ENCODE peak calls at places on chromosomes 2 and 18, in seven cellular contexts. One of them, this sample, is unnamed.

GRCh38 chr2:39128919-39129391 is 8.1 kb upstream of the SOS1 start:
- DNase-seq in astrocyte of the cerebellum: no peak
- DNase-seq in dorsolateral prefrontal cortex: no peak
- DNase-seq in tibial nerve: no peak
- DNase-seq in IMR-90: no peak
- DNase-seq in PC-3: peak; percentile 52
- DNase-seq in cardiac fibroblast: no peak
- DNase-seq in this sample: peak; percentile 64

GRCh38 chr18:44654555-44654954 is 26.1 kb upstream of the SETBP1 start:
- DNase-seq in astrocyte of the cerebellum: peak; percentile 74
- DNase-seq in dorsolateral prefrontal cortex: no peak
- DNase-seq in tibial nerve: no peak
- DNase-seq in IMR-90: peak; percentile 45
- DNase-seq in PC-3: peak; percentile 83
- DNase-seq in cardiac fibroblast: peak; percentile 64
- DNase-seq in this sample: peak; percentile 54

GRCh38 chr2:229407170-229407569 is 136.1 kb upstream of the PID1 start:
- DNase-seq in astrocyte of the cerebellum: peak; percentile 80
- DNase-seq in dorsolateral prefrontal cortex: peak; percentile 36
- DNase-seq in tibial nerve: peak; percentile 82
- DNase-seq in IMR-90: peak; percentile 74
- DNase-seq in PC-3: peak; percentile 83
- DNase-seq in cardiac fibroblast: peak; percentile 96
- DNase-seq in this sample: peak; percentile 100

GRCh38 chr2:7377861-7378569 is 460.8 kb downstream of the RNF144A start:
- DNase-seq in astrocyte of the cerebellum: no peak
- DNase-seq in dorsolateral prefrontal cortex: no peak
- DNase-seq in tibial nerve: no peak
- DNase-seq in IMR-90: no peak
- DNase-seq in PC-3: peak; percentile 71
- DNase-seq in cardiac fibroblast: no peak
- DNase-seq in this sample: no peak

GRCh38 chr2:130332271-130333073 is 10.2 kb upstream of the IMP4 start:
- DNase-seq in astrocyte of the cerebellum: peak; percentile 65
- DNase-seq in dorsolateral prefrontal cortex: peak; percentile 70
- DNase-seq in tibial nerve: peak; percentile 69
- DNase-seq in IMR-90: peak; percentile 81
- DNase-seq in PC-3: peak; percentile 84
- DNase-seq in cardiac fibroblast: peak; percentile 87
- DNase-seq in this sample: peak; percentile 86

GRCh38 chr2:96251721-96252292 is 14.0 kb downstream of the TMEM127 start:
- DNase-seq in astrocyte of the cerebellum: peak; percentile 87
- DNase-seq in dorsolateral prefrontal cortex: peak; percentile 52
- DNase-seq in tibial nerve: peak; percentile 35
- DNase-seq in IMR-90: peak; percentile 97
- DNase-seq in PC-3: peak; percentile 70
- DNase-seq in cardiac fibroblast: peak; percentile 94
- DNase-seq in this sample: peak; percentile 93

GRCh38 chr18:37778417-37779165 is 213.0 kb upstream of the CELF4 start:
- DNase-seq in astrocyte of the cerebellum: peak; percentile 4
- DNase-seq in dorsolateral prefrontal cortex: peak; percentile 74
- DNase-seq in tibial nerve: peak; percentile 16
- DNase-seq in IMR-90: no peak
- DNase-seq in PC-3: peak; percentile 21
- DNase-seq in cardiac fibroblast: peak; percentile 57
- DNase-seq in this sample: peak; percentile 10

GRCh38 chr2:134682726-134683125 is 36.1 kb downstream of the TMEM163 start:
- DNase-seq in astrocyte of the cerebellum: no peak
- DNase-seq in dorsolateral prefrontal cortex: no peak
- DNase-seq in tibial nerve: no peak
- DNase-seq in IMR-90: no peak
- DNase-seq in PC-3: peak; percentile 26
- DNase-seq in cardiac fibroblast: peak; percentile 24
- DNase-seq in this sample: no peak

GRCh38 chr18:8020133-8020846 is 453.2 kb downstream of the PTPRM start:
- DNase-seq in astrocyte of the cerebellum: no peak
- DNase-seq in dorsolateral prefrontal cortex: no peak
- DNase-seq in tibial nerve: no peak
- DNase-seq in IMR-90: no peak
- DNase-seq in PC-3: no peak
- DNase-seq in cardiac fibroblast: peak; percentile 11
- DNase-seq in this sample: no peak

GRCh38 chr2:65429799-65430514 is 2.4 kb downstream of the SPRED2 start:
- DNase-seq in astrocyte of the cerebellum: no peak
- DNase-seq in dorsolateral prefrontal cortex: no peak
- DNase-seq in tibial nerve: no peak
- DNase-seq in IMR-90: no peak
- DNase-seq in PC-3: peak; percentile 38
- DNase-seq in cardiac fibroblast: peak; percentile 16
- DNase-seq in this sample: no peak

GRCh38 chr2:200405599-200406298 is 99.3 kb downstream of the SPATS2L start:
- DNase-seq in astrocyte of the cerebellum: peak; percentile 64
- DNase-seq in dorsolateral prefrontal cortex: no peak
- DNase-seq in tibial nerve: no peak
- DNase-seq in IMR-90: peak; percentile 95
- DNase-seq in PC-3: peak; percentile 96
- DNase-seq in cardiac fibroblast: peak; percentile 79
- DNase-seq in this sample: peak; percentile 90

GRCh38 chr2:9247786-9248185 is 41.2 kb downstream of the ASAP2 start:
- DNase-seq in astrocyte of the cerebellum: no peak
- DNase-seq in dorsolateral prefrontal cortex: no peak
- DNase-seq in tibial nerve: no peak
- DNase-seq in IMR-90: no peak
- DNase-seq in PC-3: no peak
- DNase-seq in cardiac fibroblast: no peak
- DNase-seq in this sample: no peak

GRCh38 chr2:208819190-208819589 is 412.6 kb downstream of the PTH2R start:
- DNase-seq in astrocyte of the cerebellum: no peak
- DNase-seq in dorsolateral prefrontal cortex: no peak
- DNase-seq in tibial nerve: no peak
- DNase-seq in IMR-90: no peak
- DNase-seq in PC-3: no peak
- DNase-seq in cardiac fibroblast: no peak
- DNase-seq in this sample: no peak

GRCh38 chr2:40371525-40372277 is 80.2 kb downstream of the SLC8A1 start:
- DNase-seq in astrocyte of the cerebellum: peak; percentile 39
- DNase-seq in dorsolateral prefrontal cortex: no peak
- DNase-seq in tibial nerve: no peak
- DNase-seq in IMR-90: peak; percentile 90
- DNase-seq in PC-3: peak; percentile 61
- DNase-seq in cardiac fibroblast: peak; percentile 74
- DNase-seq in this sample: peak; percentile 79
- H3K4me3 ChIP-seq in astrocyte of the cerebellum: no peak overlapping the region
- H3K4me3 ChIP-seq in dorsolateral prefrontal cortex: no peak overlapping the region
- H3K4me3 ChIP-seq in tibial nerve: no peak overlapping the region
- H3K4me3 ChIP-seq in IMR-90: no peak overlapping the region
- H3K4me3 ChIP-seq in PC-3: no peak overlapping the region
- H3K4me3 ChIP-seq in cardiac fibroblast: no peak overlapping the region
- H3K4me3 ChIP-seq in this sample: no peak overlapping the region

GRCh38 chr2:88955607-88956006 is 264.1 kb downstream of the RPIA start:
- DNase-seq in astrocyte of the cerebellum: no peak
- DNase-seq in dorsolateral prefrontal cortex: no peak
- DNase-seq in tibial nerve: no peak
- DNase-seq in IMR-90: no peak
- DNase-seq in PC-3: no peak
- DNase-seq in cardiac fibroblast: no peak
- DNase-seq in this sample: no peak

DNA sequence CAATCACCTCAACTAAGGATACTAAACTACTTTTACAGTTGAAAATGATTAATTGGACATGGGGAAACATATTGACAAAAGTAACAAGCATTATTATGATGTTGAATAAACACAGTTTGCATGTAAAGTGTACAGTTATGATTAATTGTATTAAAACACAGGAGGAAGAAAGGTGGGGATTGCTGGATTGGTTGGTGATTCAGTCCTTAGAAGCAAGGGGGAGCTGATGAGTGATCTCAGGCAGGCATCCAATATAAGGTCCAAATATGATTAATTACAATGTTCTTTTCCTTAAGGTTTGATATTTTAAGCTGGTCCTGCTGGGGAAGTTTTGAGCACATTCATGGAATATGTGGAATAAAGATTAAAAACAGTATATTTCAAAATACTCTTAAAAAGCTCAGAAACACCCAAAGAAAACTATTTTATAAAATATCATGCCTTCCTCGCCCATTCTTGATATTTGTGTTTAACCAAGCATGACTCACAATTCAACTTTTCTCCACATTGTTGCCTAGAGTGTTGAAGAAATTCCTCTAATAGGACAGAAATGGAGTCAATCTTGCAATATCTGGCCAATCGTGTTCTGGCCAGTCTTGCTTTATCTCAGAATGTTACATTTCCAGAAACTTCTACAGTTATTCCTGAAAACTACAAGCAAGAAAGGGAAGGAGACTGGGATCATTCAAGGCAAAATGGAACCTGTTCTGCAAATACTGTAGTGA is 268.2 kb downstream of the RPIA start:
- DNase-seq in astrocyte of the cerebellum: no peak
- DNase-seq in dorsolateral prefrontal cortex: no peak
- DNase-seq in tibial nerve: no peak
- DNase-seq in IMR-90: peak; percentile 12
- DNase-seq in PC-3: peak; percentile 20
- DNase-seq in cardiac fibroblast: peak; percentile 3
- DNase-seq in this sample: peak; percentile 59
- TF ChIP-seq CTCF in astrocyte of the cerebellum: peak; percentile 11
- TF ChIP-seq CTCF in dorsolateral prefrontal cortex: no peak
- TF ChIP-seq CTCF in tibial nerve: no peak
- TF ChIP-seq CTCF in IMR-90: no peak
- TF ChIP-seq CTCF in PC-3: peak; percentile 42
- TF ChIP-seq CTCF in cardiac fibroblast: no peak
- TF ChIP-seq CTCF in this sample: peak; percentile 34

GRCh38 chr2:18456026-18456425 is 104.4 kb downstream of the RDH14 start:
- DNase-seq in astrocyte of the cerebellum: no peak
- DNase-seq in dorsolateral prefrontal cortex: no peak
- DNase-seq in tibial nerve: no peak
- DNase-seq in IMR-90: no peak
- DNase-seq in PC-3: no peak
- DNase-seq in cardiac fibroblast: peak; percentile 40
- DNase-seq in this sample: no peak

GRCh38 chr2:18454692-18455255 is 105.7 kb downstream of the RDH14 start:
- DNase-seq in astrocyte of the cerebellum: no peak
- DNase-seq in dorsolateral prefrontal cortex: no peak
- DNase-seq in tibial nerve: no peak
- DNase-seq in IMR-90: no peak
- DNase-seq in PC-3: no peak
- DNase-seq in cardiac fibroblast: no peak
- DNase-seq in this sample: peak; percentile 81

DNA sequence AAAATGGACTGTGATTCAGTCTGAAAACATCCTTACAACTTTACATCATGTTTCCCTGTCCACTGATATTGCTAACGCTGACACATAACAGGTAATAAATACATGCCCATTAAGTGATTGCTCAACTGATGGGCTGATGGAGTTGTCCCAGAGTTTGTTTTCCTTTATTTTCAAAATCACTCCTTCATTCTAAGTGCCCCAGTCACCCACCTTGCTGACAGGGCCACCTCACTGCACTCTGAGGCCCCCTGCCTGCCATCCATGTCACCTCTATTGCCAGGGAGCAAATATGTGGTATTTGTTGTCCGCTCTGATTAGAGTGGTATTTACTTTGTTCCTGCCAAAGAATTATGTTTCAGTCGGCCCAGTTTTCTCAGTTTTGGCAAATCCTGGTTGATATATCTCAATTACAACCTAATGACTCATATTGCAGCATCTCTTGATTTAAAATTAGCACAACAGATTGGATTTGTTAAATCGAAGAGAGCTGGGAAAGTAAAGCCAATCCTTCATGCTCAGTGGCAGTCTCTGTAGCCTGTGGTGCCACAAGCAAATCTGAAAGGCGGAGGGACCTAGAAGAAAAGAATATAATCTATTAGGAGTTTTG is 105.1 kb downstream of the RDH14 start:
- DNase-seq in astrocyte of the cerebellum: no peak
- DNase-seq in dorsolateral prefrontal cortex: no peak
- DNase-seq in tibial nerve: no peak
- DNase-seq in IMR-90: peak; percentile 89
- DNase-seq in PC-3: peak; percentile 59
- DNase-seq in cardiac fibroblast: peak; percentile 70
- DNase-seq in this sample: peak; percentile 93
- H3K4me3 ChIP-seq in astrocyte of the cerebellum: no peak overlapping the region
- H3K4me3 ChIP-seq in dorsolateral prefrontal cortex: no peak overlapping the region
- H3K4me3 ChIP-seq in tibial nerve: no peak overlapping the region
- H3K4me3 ChIP-seq in IMR-90: no peak overlapping the region
- H3K4me3 ChIP-seq in PC-3: no peak overlapping the region
- H3K4me3 ChIP-seq in cardiac fibroblast: no peak overlapping the region
- H3K4me3 ChIP-seq in this sample: no peak overlapping the region

DNA sequence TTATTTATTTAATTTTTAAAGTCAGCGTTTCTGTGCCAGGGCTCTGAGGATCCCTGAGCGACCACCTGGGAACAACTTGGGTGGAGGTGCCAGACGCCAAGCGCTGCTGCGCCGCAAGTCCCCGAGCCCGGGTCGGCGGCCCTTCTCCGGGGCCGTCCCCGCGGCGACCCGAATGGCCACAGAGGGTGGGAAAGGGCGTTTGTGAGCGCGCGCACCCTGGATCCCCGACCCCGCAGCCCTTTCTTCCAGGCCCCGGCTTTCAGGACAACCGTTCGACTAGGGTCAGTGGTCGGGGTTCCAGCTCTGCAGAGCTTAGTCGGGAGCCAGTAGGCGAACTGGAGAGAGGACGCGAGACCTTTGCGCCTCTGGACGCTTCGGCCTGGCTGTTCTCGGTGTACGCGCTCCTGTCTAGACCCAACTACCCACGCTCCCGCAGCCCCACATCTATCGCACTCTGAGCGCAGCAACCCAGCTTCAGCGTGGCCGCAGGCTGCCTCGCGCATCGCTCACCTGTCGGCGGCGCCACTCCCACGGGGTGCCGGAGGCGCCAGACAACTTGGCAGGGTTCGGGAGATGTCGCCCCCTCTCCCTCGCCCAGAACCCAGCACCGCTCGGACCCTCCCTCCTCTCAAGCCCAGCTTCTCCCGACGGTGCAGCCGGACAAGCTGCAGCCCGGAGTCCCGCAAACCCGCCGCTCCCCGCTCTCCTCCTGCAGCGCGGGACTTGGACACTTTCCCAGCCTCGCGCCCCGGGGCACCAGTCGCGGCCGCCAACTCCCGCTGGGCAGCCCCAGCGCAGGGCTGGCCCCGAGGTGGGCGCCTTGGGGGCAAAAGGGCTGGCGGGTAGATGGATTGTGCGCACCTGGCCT is 785 bp downstream of the LYPD1 start:
- DNase-seq in astrocyte of the cerebellum: no peak
- DNase-seq in dorsolateral prefrontal cortex: no peak
- DNase-seq in tibial nerve: no peak
- DNase-seq in IMR-90: no peak
- DNase-seq in PC-3: peak; percentile 46
- DNase-seq in cardiac fibroblast: no peak
- DNase-seq in this sample: no peak
- TF ChIP-seq CTCF in astrocyte of the cerebellum: peak; percentile 31
- TF ChIP-seq CTCF in dorsolateral prefrontal cortex: no peak
- TF ChIP-seq CTCF in tibial nerve: no peak
- TF ChIP-seq CTCF in IMR-90: no peak
- TF ChIP-seq CTCF in PC-3: peak; percentile 56
- TF ChIP-seq CTCF in cardiac fibroblast: no peak
- TF ChIP-seq CTCF in this sample: no peak

This sample was measured in fibroblast of mammary gland.